ENCODE peak calls at places on chromosomes 3 and 15, in four cellular contexts. One of them, this sample, is unnamed.

GRCh38 chr3:119469378-119470189 is 821 bp downstream of the POGLUT1 start:
- DNase-seq in brain microvascular endothelial cell: peak; percentile 4
- DNase-seq in activated naive CD8-positive, alpha-beta T cell treated with anti-CD3 and anti-CD28 coated beads, Interleukin-2, amount 50 U/mL, for 16 hours: peak; percentile 11
- DNase-seq in T-helper 1 cell: no peak
- DNase-seq in this sample: no peak

GRCh38 chr3:191290311-191291025 is 38.7 kb upstream of the CCDC50 start:
- DNase-seq in brain microvascular endothelial cell: no peak
- DNase-seq in activated naive CD8-positive, alpha-beta T cell treated with anti-CD3 and anti-CD28 coated beads, Interleukin-2, amount 50 U/mL, for 16 hours: no peak
- DNase-seq in T-helper 1 cell: no peak
- DNase-seq in this sample: no peak

GRCh38 chr3:145448436-145448835 is 712.5 kb downstream of the PLOD2 start:
- DNase-seq in T-helper 1 cell: no peak
- DNase-seq in activated naive CD8-positive, alpha-beta T cell treated with anti-CD3 and anti-CD28 coated beads, Interleukin-2, amount 50 U/mL, for 16 hours: no peak
- DNase-seq in brain microvascular endothelial cell: no peak
- DNase-seq in this sample: no peak

GRCh38 chr3:186032321-186032720 is 76.6 kb downstream of the ETV5 start:
- DNase-seq in T-helper 1 cell: no peak
- DNase-seq in activated naive CD8-positive, alpha-beta T cell treated with anti-CD3 and anti-CD28 coated beads, Interleukin-2, amount 50 U/mL, for 16 hours: no peak
- DNase-seq in brain microvascular endothelial cell: no peak
- DNase-seq in this sample: no peak

GRCh38 chr3:10558726-10559125 is 53.3 kb upstream of the ATP2B2 start:
- DNase-seq in brain microvascular endothelial cell: no peak
- DNase-seq in T-helper 1 cell: no peak
- DNase-seq in activated naive CD8-positive, alpha-beta T cell treated with anti-CD3 and anti-CD28 coated beads, Interleukin-2, amount 50 U/mL, for 16 hours: no peak
- DNase-seq in this sample: no peak

GRCh38 chr15:47620960-47621681 is 96.2 kb upstream of the SEMA6D start:
- DNase-seq in brain microvascular endothelial cell: no peak
- DNase-seq in activated naive CD8-positive, alpha-beta T cell treated with anti-CD3 and anti-CD28 coated beads, Interleukin-2, amount 50 U/mL, for 16 hours: no peak
- DNase-seq in T-helper 1 cell: no peak
- DNase-seq in this sample: no peak

GRCh38 chr3:120741320-120741719 is 996 bp downstream of the RABL3 start:
- DNase-seq in activated naive CD8-positive, alpha-beta T cell treated with anti-CD3 and anti-CD28 coated beads, Interleukin-2, amount 50 U/mL, for 16 hours: no peak
- DNase-seq in T-helper 1 cell: no peak
- DNase-seq in brain microvascular endothelial cell: no peak
- DNase-seq in this sample: no peak

GRCh38 chr3:169268942-169269460 is 394.5 kb downstream of the MECOM start:
- DNase-seq in T-helper 1 cell: no peak
- DNase-seq in brain microvascular endothelial cell: no peak
- DNase-seq in activated naive CD8-positive, alpha-beta T cell treated with anti-CD3 and anti-CD28 coated beads, Interleukin-2, amount 50 U/mL, for 16 hours: no peak
- DNase-seq in this sample: no peak

GRCh38 chr15:61232266-61232665 is 3.2 kb upstream of the RORA start:
- DNase-seq in T-helper 1 cell: no peak
- DNase-seq in brain microvascular endothelial cell: no peak
- DNase-seq in activated naive CD8-positive, alpha-beta T cell treated with anti-CD3 and anti-CD28 coated beads, Interleukin-2, amount 50 U/mL, for 16 hours: no peak
- DNase-seq in this sample: no peak

GRCh38 chr3:126474498-126475410 is 937 bp downstream of the ZXDC start:
- DNase-seq in T-helper 1 cell: no peak
- DNase-seq in activated naive CD8-positive, alpha-beta T cell treated with anti-CD3 and anti-CD28 coated beads, Interleukin-2, amount 50 U/mL, for 16 hours: no peak
- DNase-seq in brain microvascular endothelial cell: peak; percentile 34
- DNase-seq in this sample: peak; percentile 27

This sample was measured in HEK293T.